ENCODE peak calls at places on chromosomes 7 and 10, in nine cellular contexts. M is prostate gland, R is HFF-Myc, T is transverse colon, A is HCT116, D is fibroblast of lung, Y is spleen, V is body of pancreas, I is choroid plexus epithelial cell. X is an unnamed sample.

GRCh38 chr10:8206882-8207281 is 152.4 kb downstream of the GATA3 start:
- DNase-seq in M (no peak), R (no peak), T (no peak), A (no peak), D (no peak), Y (no peak), V (no peak), I (no peak), X (no peak)

GRCh38 chr7:154886591-154886990 is 116.3 kb downstream of the PAXIP1 start:
- DNase-seq in M (no peak), R (no peak), T (no peak), A (no peak), D (no peak), Y (no peak), V (no peak), I (no peak), X (no peak)

GRCh38 chr10:6737080-6737641 is 157.1 kb upstream of the PRKCQ start:
- DNase-seq in M (peak; percentile 21), R (peak; percentile 51), T (no peak), A (peak; percentile 47), D (peak; percentile 60), Y (no peak), V (no peak), I (peak; percentile 18), X (no peak)

GRCh38 chr7:70681847-70682350 is 450.0 kb upstream of the GALNT17 start:
- DNase-seq in M (no peak), R (no peak), T (no peak), A (no peak), D (no peak), Y (no peak), V (no peak), I (no peak), X (no peak)

GRCh38 chr10:15877836-15878576 is 17.7 kb upstream of the MINDY3 start:
- DNase-seq in M (no peak), R (no peak), T (no peak), A (no peak), D (no peak), Y (no peak), V (peak; percentile 32), I (peak; percentile 19), X (no peak)

GRCh38 chr7:150668472-150668911 is 17.0 kb upstream of the GIMAP2 start:
- DNase-seq in M (no peak), R (no peak), T (no peak), A (no peak), D (no peak), Y (no peak), V (no peak), I (no peak), X (no peak)

GRCh38 chr10:24519950-24520349 is 203.7 kb downstream of the ARHGAP21 start:
- DNase-seq in M (no peak), R (no peak), T (no peak), A (no peak), D (no peak), Y (no peak), V (no peak), I (no peak), X (no peak)

GRCh38 chr10:78038105-78038504 is 4.4 kb downstream of the RPS24 start:
- DNase-seq in M (no peak), R (no peak), T (no peak), A (no peak), D (no peak), Y (no peak), V (no peak), I (no peak), X (no peak)

GRCh38 chr10:62050941-62051433 is 149.5 kb downstream of the ARID5B start:
- DNase-seq in M (peak; percentile 40), R (peak; percentile 66), T (peak; percentile 50), A (peak; percentile 32), D (peak; percentile 93), Y (no peak), V (peak; percentile 16), I (peak; percentile 94), X (no peak)

GRCh38 chr7:86470763-86471162 is 172.9 kb upstream of the GRM3 start:
- DNase-seq in M (no peak), R (no peak), T (no peak), A (no peak), D (no peak), Y (no peak), V (no peak), I (no peak), X (no peak)

DNA sequence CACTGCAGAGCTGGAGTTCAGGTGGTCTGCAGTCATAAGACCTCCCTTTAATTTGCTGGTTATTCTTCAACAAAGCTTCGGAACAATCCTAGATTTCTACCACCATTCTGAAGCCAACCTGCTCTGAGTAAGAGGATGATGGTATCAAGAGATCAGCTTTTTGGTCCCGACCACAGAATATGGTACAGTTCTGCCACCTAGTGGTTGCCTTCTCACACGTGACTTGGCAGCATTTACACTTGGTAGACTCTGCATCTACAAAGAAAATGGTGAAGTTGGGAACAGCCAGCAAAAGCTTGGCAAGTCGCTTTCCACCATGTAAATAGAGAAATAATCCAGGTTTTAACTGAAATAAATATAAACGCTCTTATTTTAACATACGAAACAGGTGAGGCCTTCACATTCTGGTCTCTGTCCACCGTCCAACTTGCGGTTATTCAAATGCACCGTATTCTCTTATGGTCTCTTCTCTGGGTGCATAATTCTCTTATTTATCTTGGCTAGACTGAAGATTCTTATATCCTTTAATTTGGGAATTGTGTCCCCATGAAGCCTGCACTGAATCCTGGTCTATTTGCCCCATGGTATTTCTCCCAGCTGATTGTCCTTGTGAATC is 173.9 kb upstream of the GRM3 start:
- DNase-seq in M (peak; percentile 6), R (peak; percentile 65), T (peak; percentile 39), A (peak; percentile 78), D (peak; percentile 69), Y (no peak), V (peak; percentile 75), I (peak; percentile 81), X (no peak)
- TF ChIP-seq CTCF in M (peak; percentile 45), R (peak; percentile 67), T (peak; percentile 58), A (peak; percentile 82), D (peak; percentile 66), Y (peak; percentile 64), V (peak; percentile 84), I (peak; percentile 71), X (peak; percentile 31)

GRCh38 chr10:129339191-129339590 is 127.8 kb upstream of the MGMT start:
- DNase-seq in M (no peak), R (no peak), T (no peak), A (no peak), D (no peak), Y (no peak), V (no peak), I (no peak), X (no peak)

GRCh38 chr10:129332476-129332875 is 134.6 kb upstream of the MGMT start:
- DNase-seq in M (no peak), R (no peak), T (no peak), A (peak; percentile 6), D (peak; percentile 57), Y (no peak), V (no peak), I (peak; percentile 7), X (no peak)

GRCh38 chr10:129334326-129334725 is 132.7 kb upstream of the MGMT start:
- DNase-seq in M (no peak), R (no peak), T (no peak), A (no peak), D (no peak), Y (no peak), V (no peak), I (no peak), X (no peak)

GRCh38 chr10:129335396-129335795 is 131.6 kb upstream of the MGMT start:
- DNase-seq in M (no peak), R (no peak), T (no peak), A (no peak), D (no peak), Y (no peak), V (no peak), I (no peak), X (no peak)

DNA sequence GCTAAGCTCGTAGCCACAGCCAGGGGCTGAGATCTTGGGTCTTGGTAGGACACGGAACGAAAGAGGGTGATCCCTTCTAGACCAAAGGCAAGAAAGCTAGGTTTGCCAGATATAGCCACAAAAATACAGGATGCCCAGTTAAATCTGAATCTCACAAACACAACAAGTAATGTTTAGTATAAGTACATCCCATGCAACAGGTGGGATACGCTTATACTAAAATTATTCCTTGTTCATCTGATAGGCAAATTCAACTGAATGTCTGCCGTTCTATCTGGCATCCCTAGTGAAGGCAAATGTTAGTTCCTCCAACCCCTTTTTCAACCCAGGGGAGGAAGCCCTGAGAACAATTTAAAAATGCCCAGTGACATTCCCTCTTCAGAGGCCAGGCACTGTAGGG is 131.1 kb upstream of the MGMT start:
- DNase-seq in M (no peak), R (no peak), T (no peak), A (no peak), D (no peak), Y (no peak), V (no peak), I (no peak), X (no peak)
- H3K4me3 ChIP-seq in M (no peak overlapping the region), R (no peak overlapping the region), T (no peak overlapping the region), A (no peak overlapping the region), D (no peak overlapping the region), Y (no peak overlapping the region), V (no peak overlapping the region), I (no peak overlapping the region), X (no peak overlapping the region)

DNA sequence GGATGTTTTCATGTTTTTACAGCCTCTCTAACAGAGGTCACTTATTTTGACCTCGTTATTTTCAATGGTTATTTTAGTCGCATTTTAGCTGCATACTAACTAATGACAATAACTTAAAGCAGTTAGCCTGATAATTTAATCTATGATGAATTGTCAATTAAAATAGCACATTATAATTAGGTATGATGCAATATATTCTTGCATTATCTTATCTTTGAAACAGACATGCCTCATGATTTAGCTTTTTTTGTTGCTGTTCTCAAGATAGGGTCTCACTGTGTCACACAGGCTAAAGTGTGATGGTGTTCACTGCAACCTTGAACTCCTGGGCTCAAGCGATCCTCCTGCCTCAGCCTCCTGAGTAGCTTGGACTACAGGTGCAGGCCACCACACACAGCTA is 126.4 kb downstream of the KBTBD2 start:
- DNase-seq in M (no peak), R (no peak), T (no peak), A (no peak), D (no peak), Y (no peak), V (no peak), I (no peak), X (no peak)
- TF ChIP-seq CTCF in M (no peak), R (no peak), T (no peak), A (no peak), D (no peak), Y (no peak), V (no peak), I (no peak), X (no peak)

GRCh38 chr10:103661951-103662405 is 168.5 kb downstream of the NEURL1 start:
- DNase-seq in M (no peak), R (no peak), T (no peak), A (no peak), D (no peak), Y (no peak), V (no peak), I (peak; percentile 24), X (no peak)
- H3K4me3 ChIP-seq in M (peak overlapping the region; percentile 46), R (peak overlapping the region; percentile 91), T (peak overlapping the region; percentile 54), A (no peak overlapping the region), D (peak overlapping the region; percentile 50), Y (no peak overlapping the region), V (no peak overlapping the region), I (peak overlapping the region; percentile 75), X (no peak overlapping the region)

X was measured in mucosa of descending colon.